ENCODE peak calls at places on chromosome 3, in eight cellular contexts. One of them, this sample, is unnamed.

GRCh38 chr3:124859025-124859424 is 28.1 kb downstream of the ITGB5 start:
- DNase-seq in kidney epithelial cell: peak; percentile 82
- DNase-seq in stimulated activated CD4-positive, alpha-beta T cell treated with anti-CD3 and anti-CD28 coated beads, Interleukin-1b, Interleukin-23, amount 100 ng/mL, for 1 hour: no peak
- DNase-seq in NCI-H1092 treated with DMSO at 0.1 percent for 48 hours: no peak
- DNase-seq in iris pigment epithelial cell: peak; percentile 94
- DNase-seq in effector memory CD8-positive, alpha-beta T cell: no peak
- DNase-seq in activated T-helper 9 cell treated with anti-CD3 and anti-CD28 coated beads, Interleukin-2, amount 50 U/mL, for 16 hours: no peak
- DNase-seq in ascending aorta: peak; percentile 78
- DNase-seq in this sample: no peak

GRCh38 chr3:122132949-122133540 is 50.4 kb upstream of the CASR start:
- DNase-seq in kidney epithelial cell: peak; percentile 32
- DNase-seq in stimulated activated CD4-positive, alpha-beta T cell treated with anti-CD3 and anti-CD28 coated beads, Interleukin-1b, Interleukin-23, amount 100 ng/mL, for 1 hour: no peak
- DNase-seq in NCI-H1092 treated with DMSO at 0.1 percent for 48 hours: no peak
- DNase-seq in iris pigment epithelial cell: no peak
- DNase-seq in effector memory CD8-positive, alpha-beta T cell: no peak
- DNase-seq in activated T-helper 9 cell treated with anti-CD3 and anti-CD28 coated beads, Interleukin-2, amount 50 U/mL, for 16 hours: no peak
- DNase-seq in ascending aorta: no peak
- DNase-seq in this sample: no peak

GRCh38 chr3:124886168-124887051 is 755 bp downstream of the ITGB5 start:
- DNase-seq in kidney epithelial cell: no peak
- DNase-seq in stimulated activated CD4-positive, alpha-beta T cell treated with anti-CD3 and anti-CD28 coated beads, Interleukin-1b, Interleukin-23, amount 100 ng/mL, for 1 hour: no peak
- DNase-seq in NCI-H1092 treated with DMSO at 0.1 percent for 48 hours: no peak
- DNase-seq in iris pigment epithelial cell: peak; percentile 60
- DNase-seq in effector memory CD8-positive, alpha-beta T cell: no peak
- DNase-seq in activated T-helper 9 cell treated with anti-CD3 and anti-CD28 coated beads, Interleukin-2, amount 50 U/mL, for 16 hours: peak; percentile 18
- DNase-seq in ascending aorta: peak; percentile 81
- DNase-seq in this sample: peak; percentile 54

GRCh38 chr3:131804565-131805133 is 230.2 kb downstream of the CPNE4 start:
- DNase-seq in kidney epithelial cell: no peak
- DNase-seq in stimulated activated CD4-positive, alpha-beta T cell treated with anti-CD3 and anti-CD28 coated beads, Interleukin-1b, Interleukin-23, amount 100 ng/mL, for 1 hour: no peak
- DNase-seq in NCI-H1092 treated with DMSO at 0.1 percent for 48 hours: no peak
- DNase-seq in iris pigment epithelial cell: no peak
- DNase-seq in effector memory CD8-positive, alpha-beta T cell: no peak
- DNase-seq in activated T-helper 9 cell treated with anti-CD3 and anti-CD28 coated beads, Interleukin-2, amount 50 U/mL, for 16 hours: no peak
- DNase-seq in ascending aorta: no peak
- DNase-seq in this sample: no peak

GRCh38 chr3:178392553-178392952 is 143.7 kb upstream of the KCNMB2 start:
- DNase-seq in kidney epithelial cell: no peak
- DNase-seq in stimulated activated CD4-positive, alpha-beta T cell treated with anti-CD3 and anti-CD28 coated beads, Interleukin-1b, Interleukin-23, amount 100 ng/mL, for 1 hour: no peak
- DNase-seq in NCI-H1092 treated with DMSO at 0.1 percent for 48 hours: no peak
- DNase-seq in iris pigment epithelial cell: peak; percentile 91
- DNase-seq in effector memory CD8-positive, alpha-beta T cell: no peak
- DNase-seq in activated T-helper 9 cell treated with anti-CD3 and anti-CD28 coated beads, Interleukin-2, amount 50 U/mL, for 16 hours: no peak
- DNase-seq in ascending aorta: no peak
- DNase-seq in this sample: no peak

GRCh38 chr3:70861234-70861633 is 548.8 kb upstream of the MDFIC2 start:
- DNase-seq in kidney epithelial cell: no peak
- DNase-seq in stimulated activated CD4-positive, alpha-beta T cell treated with anti-CD3 and anti-CD28 coated beads, Interleukin-1b, Interleukin-23, amount 100 ng/mL, for 1 hour: no peak
- DNase-seq in NCI-H1092 treated with DMSO at 0.1 percent for 48 hours: no peak
- DNase-seq in iris pigment epithelial cell: peak; percentile 84
- DNase-seq in effector memory CD8-positive, alpha-beta T cell: no peak
- DNase-seq in activated T-helper 9 cell treated with anti-CD3 and anti-CD28 coated beads, Interleukin-2, amount 50 U/mL, for 16 hours: no peak
- DNase-seq in ascending aorta: no peak
- DNase-seq in this sample: no peak

GRCh38 chr3:85081191-85081895 is 122.6 kb downstream of the CADM2 start:
- DNase-seq in kidney epithelial cell: no peak
- DNase-seq in stimulated activated CD4-positive, alpha-beta T cell treated with anti-CD3 and anti-CD28 coated beads, Interleukin-1b, Interleukin-23, amount 100 ng/mL, for 1 hour: no peak
- DNase-seq in NCI-H1092 treated with DMSO at 0.1 percent for 48 hours: no peak
- DNase-seq in iris pigment epithelial cell: peak; percentile 94
- DNase-seq in effector memory CD8-positive, alpha-beta T cell: no peak
- DNase-seq in activated T-helper 9 cell treated with anti-CD3 and anti-CD28 coated beads, Interleukin-2, amount 50 U/mL, for 16 hours: no peak
- DNase-seq in ascending aorta: no peak
- DNase-seq in this sample: no peak

GRCh38 chr3:148459931-148460513 is 237.7 kb upstream of the AGTR1 start:
- DNase-seq in kidney epithelial cell: no peak
- DNase-seq in stimulated activated CD4-positive, alpha-beta T cell treated with anti-CD3 and anti-CD28 coated beads, Interleukin-1b, Interleukin-23, amount 100 ng/mL, for 1 hour: no peak
- DNase-seq in NCI-H1092 treated with DMSO at 0.1 percent for 48 hours: no peak
- DNase-seq in iris pigment epithelial cell: peak; percentile 20
- DNase-seq in effector memory CD8-positive, alpha-beta T cell: no peak
- DNase-seq in activated T-helper 9 cell treated with anti-CD3 and anti-CD28 coated beads, Interleukin-2, amount 50 U/mL, for 16 hours: no peak
- DNase-seq in ascending aorta: no peak
- DNase-seq in this sample: no peak

GRCh38 chr3:43996379-43997301 is 245.0 kb upstream of the TOPAZ1 start:
- DNase-seq in kidney epithelial cell: no peak
- DNase-seq in stimulated activated CD4-positive, alpha-beta T cell treated with anti-CD3 and anti-CD28 coated beads, Interleukin-1b, Interleukin-23, amount 100 ng/mL, for 1 hour: no peak
- DNase-seq in NCI-H1092 treated with DMSO at 0.1 percent for 48 hours: peak; percentile 62
- DNase-seq in iris pigment epithelial cell: peak; percentile 12
- DNase-seq in effector memory CD8-positive, alpha-beta T cell: no peak
- DNase-seq in activated T-helper 9 cell treated with anti-CD3 and anti-CD28 coated beads, Interleukin-2, amount 50 U/mL, for 16 hours: no peak
- DNase-seq in ascending aorta: no peak
- DNase-seq in this sample: peak; percentile 58

GRCh38 chr3:61964566-61964965 is 403.2 kb downstream of the PTPRG start:
- DNase-seq in kidney epithelial cell: no peak
- DNase-seq in stimulated activated CD4-positive, alpha-beta T cell treated with anti-CD3 and anti-CD28 coated beads, Interleukin-1b, Interleukin-23, amount 100 ng/mL, for 1 hour: no peak
- DNase-seq in NCI-H1092 treated with DMSO at 0.1 percent for 48 hours: no peak
- DNase-seq in iris pigment epithelial cell: no peak
- DNase-seq in effector memory CD8-positive, alpha-beta T cell: no peak
- DNase-seq in activated T-helper 9 cell treated with anti-CD3 and anti-CD28 coated beads, Interleukin-2, amount 50 U/mL, for 16 hours: no peak
- DNase-seq in ascending aorta: no peak
- DNase-seq in this sample: no peak

GRCh38 chr3:24518990-24519367 is 24.3 kb upstream of the THRB start:
- DNase-seq in kidney epithelial cell: no peak
- DNase-seq in stimulated activated CD4-positive, alpha-beta T cell treated with anti-CD3 and anti-CD28 coated beads, Interleukin-1b, Interleukin-23, amount 100 ng/mL, for 1 hour: no peak
- DNase-seq in NCI-H1092 treated with DMSO at 0.1 percent for 48 hours: no peak
- DNase-seq in iris pigment epithelial cell: no peak
- DNase-seq in effector memory CD8-positive, alpha-beta T cell: no peak
- DNase-seq in activated T-helper 9 cell treated with anti-CD3 and anti-CD28 coated beads, Interleukin-2, amount 50 U/mL, for 16 hours: no peak
- DNase-seq in ascending aorta: no peak
- DNase-seq in this sample: no peak

GRCh38 chr3:8529197-8529637 is 27.6 kb downstream of the LMCD1 start:
- DNase-seq in kidney epithelial cell: no peak
- DNase-seq in stimulated activated CD4-positive, alpha-beta T cell treated with anti-CD3 and anti-CD28 coated beads, Interleukin-1b, Interleukin-23, amount 100 ng/mL, for 1 hour: no peak
- DNase-seq in NCI-H1092 treated with DMSO at 0.1 percent for 48 hours: no peak
- DNase-seq in iris pigment epithelial cell: peak; percentile 61
- DNase-seq in effector memory CD8-positive, alpha-beta T cell: no peak
- DNase-seq in activated T-helper 9 cell treated with anti-CD3 and anti-CD28 coated beads, Interleukin-2, amount 50 U/mL, for 16 hours: no peak
- DNase-seq in ascending aorta: no peak
- DNase-seq in this sample: no peak